ENCODE peak calls at places on chromosomes 12 and 14, in nine cellular contexts. X, M, A, B, C, T, W, N and O are unnamed samples.

GRCh38 chr12:5210179-5210917 is 166.7 kb downstream of the KCNA5 start:
- DNase-seq in M (no peak), N (no peak), T (no peak), A (no peak), B (no peak), W (no peak), C (no peak), X (no peak), O (no peak)

GRCh38 chr12:623172-623864 is 39.9 kb downstream of the NINJ2 start:
- DNase-seq in X (no peak), W (peak; percentile 67), C (no peak), A (no peak), M (peak; percentile 13), N (peak; percentile 30), T (no peak), B (no peak), O (no peak)

GRCh38 chr14:56422703-56423213 is 156.8 kb upstream of the TMEM260 start:
- DNase-seq in W (peak; percentile 47), N (peak; percentile 67), C (no peak), B (peak; percentile 70), X (peak; percentile 84), A (peak; percentile 92), T (peak; percentile 27), M (peak; percentile 26), O (peak; percentile 86)

GRCh38 chr12:96061864-96062453 is 26.6 kb upstream of the LTA4H start:
- DNase-seq in A (peak; percentile 91), M (peak; percentile 72), T (peak; percentile 87), N (peak; percentile 87), W (peak; percentile 74), X (peak; percentile 85), C (no peak), B (peak; percentile 69), O (peak; percentile 93)

GRCh38 chr12:84397279-84397678 is 515.3 kb downstream of the SLC6A15 start:
- DNase-seq in M (no peak), X (no peak), W (no peak), N (peak; percentile 12), A (peak; percentile 11), C (no peak), T (no peak), B (no peak), O (peak; percentile 5)

GRCh38 chr12:58967551-58967950 is 47.2 kb upstream of the LRIG3 start:
- DNase-seq in B (no peak), X (no peak), N (peak; percentile 73), C (no peak), A (peak; percentile 25), T (no peak), W (no peak), M (no peak), O (peak; percentile 24)

GRCh38 chr12:31220633-31221565 is 105.1 kb downstream of the SINHCAF start:
- DNase-seq in T (no peak), X (peak; percentile 67), W (no peak), C (no peak), N (peak; percentile 44), M (no peak), A (peak; percentile 55), B (no peak), O (peak; percentile 55)

GRCh38 chr12:109807954-109808353 is 25.2 kb downstream of the TRPV4 start:
- DNase-seq in M (no peak), C (no peak), B (no peak), W (no peak), N (no peak), X (no peak), T (no peak), A (no peak), O (no peak)

GRCh38 chr14:55398679-55399078 is 13.0 kb downstream of the ATG14 start:
- DNase-seq in C (peak; percentile 70), N (peak; percentile 87), A (peak; percentile 95), T (no peak), M (peak; percentile 30), B (no peak), X (peak; percentile 45), W (no peak), O (peak; percentile 95)

GRCh38 chr12:54509660-54510059 is 12.1 kb downstream of the NCKAP1L start:
- DNase-seq in W (no peak), N (no peak), C (no peak), B (no peak), M (no peak), A (no peak), T (no peak), X (no peak), O (no peak)

GRCh38 chr12:54502485-54502884 is 4.9 kb downstream of the NCKAP1L start:
- DNase-seq in M (no peak), X (no peak), T (no peak), A (no peak), W (no peak), B (no peak), C (no peak), N (peak; percentile 13), O (peak; percentile 12)

DNA sequence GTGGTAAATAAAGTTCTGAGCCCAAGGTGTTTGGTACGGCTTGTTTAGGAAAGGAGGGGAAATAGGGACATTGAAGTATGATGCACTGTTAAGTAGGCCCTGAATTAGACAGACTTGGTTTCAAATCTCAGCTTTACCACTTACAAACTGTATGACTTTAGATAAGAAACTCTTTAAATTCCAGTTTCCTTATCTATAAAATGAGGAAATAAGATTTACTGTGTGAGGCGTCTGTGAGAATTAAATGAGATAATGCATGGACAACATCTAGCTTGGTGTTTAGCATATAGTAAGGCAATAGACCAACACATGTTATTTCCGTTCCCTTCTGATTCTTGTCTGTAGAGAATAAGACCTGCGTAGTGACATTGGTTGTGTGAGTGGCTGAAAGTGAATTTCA is 7.0 kb downstream of the NCKAP1L start:
- DNase-seq in C (no peak), T (no peak), B (no peak), M (no peak), A (no peak), W (no peak), X (no peak), N (no peak), O (no peak)
- H3K4me3 ChIP-seq in C (no peak overlapping the region), T (no peak overlapping the region), B (no peak overlapping the region), M (no peak overlapping the region), A (no peak overlapping the region), W (no peak overlapping the region), X (no peak overlapping the region), N (no peak overlapping the region), O (no peak overlapping the region)

GRCh38 chr12:23376238-23376637 is 573.2 kb downstream of the SOX5 start:
- DNase-seq in B (no peak), C (no peak), A (no peak), T (no peak), X (no peak), W (no peak), M (no peak), N (peak; percentile 8), O (peak; percentile 5)
- TF ChIP-seq CTCF in B (no peak), C (no peak), A (no peak), T (no peak), X (peak; percentile 9), W (no peak), M (no peak), N (no peak), O (peak; percentile 7)

DNA sequence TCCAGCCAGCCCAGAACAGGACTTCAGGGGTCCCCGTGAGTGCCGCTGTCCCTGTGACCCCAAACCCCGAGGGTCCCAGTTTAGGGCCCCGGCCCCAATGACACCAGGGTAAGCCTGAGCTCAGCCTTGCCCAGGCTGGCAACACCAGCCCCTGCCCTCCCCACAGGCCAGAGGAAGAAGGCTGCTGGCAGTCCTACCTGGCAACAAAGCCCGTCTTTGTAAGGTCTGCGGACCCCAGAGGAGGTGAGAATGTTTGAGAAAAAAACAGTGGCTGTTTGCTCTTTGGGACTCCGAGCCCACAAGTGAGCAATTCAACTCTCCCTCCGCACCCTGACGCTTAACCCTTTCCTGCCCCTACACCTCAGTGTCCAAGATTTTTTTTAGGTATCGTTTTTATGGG is 1.7 kb downstream of the CDK2AP1 start:
- DNase-seq in X (peak; percentile 24), C (no peak), T (peak; percentile 37), W (no peak), N (no peak), A (no peak), B (no peak), M (no peak), O (no peak)
- H3K4me3 ChIP-seq in X (peak overlapping the region; percentile 78), C (peak overlapping the region; percentile 100), T (peak overlapping the region; percentile 77), W (peak overlapping the region; percentile 78), N (peak overlapping the region; percentile 75), A (peak overlapping the region; percentile 88), B (peak overlapping the region; percentile 57), M (peak overlapping the region; percentile 68), O (peak overlapping the region; percentile 82)

DNA sequence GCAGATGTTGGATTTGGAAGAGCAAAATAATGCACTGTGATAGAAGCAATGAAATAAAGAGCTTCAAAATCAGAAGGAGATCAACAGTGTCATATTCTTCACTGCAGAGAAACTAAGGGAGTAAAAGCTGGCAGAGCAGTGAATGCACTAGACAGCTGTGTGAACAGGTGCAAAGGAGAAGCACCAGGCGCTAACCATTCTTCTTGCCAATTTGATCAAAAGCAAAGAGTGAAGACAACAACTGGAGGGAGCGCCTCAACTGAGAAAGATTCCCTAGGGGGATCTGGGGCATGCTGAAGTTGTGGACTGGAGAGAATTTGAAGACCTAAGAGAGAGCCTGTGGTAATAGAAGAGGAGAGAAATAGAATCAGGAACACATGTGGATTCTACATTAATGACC is 50.4 kb upstream of the OVCH1 start:
- DNase-seq in X (no peak), A (no peak), W (no peak), C (no peak), T (no peak), M (no peak), N (no peak), B (no peak), O (no peak)
- TF ChIP-seq CTCF in X (no peak), A (no peak), W (no peak), C (no peak), T (no peak), M (no peak), N (no peak), B (no peak), O (no peak)

GRCh38 chr12:119114294-119114693 is 64.4 kb upstream of the HSPB8 start:
- DNase-seq in T (no peak), X (no peak), C (no peak), B (no peak), N (no peak), M (no peak), A (no peak), W (no peak), O (no peak)

GRCh38 chr12:119118625-119119024 is 60.1 kb upstream of the HSPB8 start:
- DNase-seq in N (no peak), B (no peak), A (no peak), C (no peak), X (no peak), W (no peak), T (no peak), M (no peak), O (no peak)

GRCh38 chr12:119117936-119118335 is 60.8 kb upstream of the HSPB8 start:
- DNase-seq in X (no peak), B (no peak), C (no peak), N (no peak), W (no peak), A (no peak), M (no peak), T (no peak), O (no peak)

GRCh38 chr12:119115296-119115905 is 63.3 kb upstream of the HSPB8 start:
- DNase-seq in T (peak; percentile 37), A (peak; percentile 62), N (peak; percentile 26), C (no peak), X (peak; percentile 79), M (peak; percentile 27), W (no peak), B (peak; percentile 15), O (peak; percentile 62)

GRCh38 chr12:119113587-119113986 is 65.1 kb upstream of the HSPB8 start:
- DNase-seq in W (no peak), C (no peak), N (no peak), T (no peak), A (no peak), X (no peak), M (no peak), B (no peak), O (no peak)
- H3K4me3 ChIP-seq in W (no peak overlapping the region), C (no peak overlapping the region), N (no peak overlapping the region), T (no peak overlapping the region), A (no peak overlapping the region), X (no peak overlapping the region), M (no peak overlapping the region), B (no peak overlapping the region), O (no peak overlapping the region)